ENCODE peak calls at places on chromosomes 16 and 17, in six cellular contexts. One of them, this sample, is unnamed. For H3K9me2, the result is how much of the 10 kb centered on the place peaks cover.

GRCh38 chr16:80198265-80198994 is 342.4 kb upstream of the DYNLRB2 start:
- DNase-seq in GM23248: peak
- DNase-seq in SK-N-SH: no peak
- DNase-seq in PC-3: peak
- DNase-seq in HCT116: no peak
- DNase-seq in Karpas-422: no peak
- DNase-seq in this sample: no peak

GRCh38 chr17:1727876-1728630 is 3.5 kb downstream of the WDR81 start:
- DNase-seq in GM23248: no peak
- DNase-seq in SK-N-SH: peak
- DNase-seq in PC-3: no peak
- DNase-seq in HCT116: no peak
- DNase-seq in Karpas-422: peak
- DNase-seq in this sample: no peak

GRCh38 chr16:30757316-30757715 is 4.5 kb downstream of the CFAP119 start:
- DNase-seq in GM23248: no peak
- DNase-seq in SK-N-SH: no peak
- DNase-seq in PC-3: no peak
- DNase-seq in HCT116: no peak
- DNase-seq in Karpas-422: no peak
- DNase-seq in this sample: no peak

GRCh38 chr16:21338537-21339268 is 60.6 kb upstream of the CRYM start:
- DNase-seq in GM23248: no peak
- DNase-seq in SK-N-SH: no peak
- DNase-seq in PC-3: no peak
- DNase-seq in HCT116: no peak
- DNase-seq in Karpas-422: no peak
- DNase-seq in this sample: peak

GRCh38 chr17:4998666-4999428 is 1.1 kb downstream of the KIF1C start:
- DNase-seq in GM23248: peak
- DNase-seq in SK-N-SH: no peak
- DNase-seq in PC-3: peak
- DNase-seq in HCT116: no peak
- DNase-seq in Karpas-422: peak
- DNase-seq in this sample: no peak

GRCh38 chr17:79749958-79750357 is 19.2 kb downstream of the ENPP7 start:
- DNase-seq in GM23248: no peak
- DNase-seq in SK-N-SH: no peak
- DNase-seq in PC-3: no peak
- DNase-seq in HCT116: no peak
- DNase-seq in Karpas-422: no peak
- DNase-seq in this sample: no peak

GRCh38 chr17:82623707-82624106 is 24.5 kb downstream of the WDR45B start:
- DNase-seq in GM23248: no peak
- DNase-seq in SK-N-SH: no peak
- DNase-seq in PC-3: no peak
- DNase-seq in HCT116: no peak
- DNase-seq in Karpas-422: no peak
- DNase-seq in this sample: no peak

GRCh38 chr16:49158029-49158642 is 123.5 kb downstream of the CBLN1 start:
- DNase-seq in GM23248: peak
- DNase-seq in SK-N-SH: no peak
- DNase-seq in PC-3: peak
- DNase-seq in HCT116: peak
- DNase-seq in Karpas-422: peak
- DNase-seq in this sample: peak

GRCh38 chr16:89921699-89922476 is 1.3 kb upstream of the TUBB3 start:
- DNase-seq in GM23248: peak
- DNase-seq in SK-N-SH: peak
- DNase-seq in PC-3: peak
- DNase-seq in HCT116: peak
- DNase-seq in Karpas-422: no peak
- DNase-seq in this sample: no peak

GRCh38 chr17:21034350-21035235 is 8.2 kb downstream of the USP22 start:
- DNase-seq in GM23248: peak
- DNase-seq in SK-N-SH: no peak
- DNase-seq in PC-3: no peak
- DNase-seq in HCT116: no peak
- DNase-seq in Karpas-422: no peak
- DNase-seq in this sample: peak

GRCh38 chr17:57636274-57636673 is 108.8 kb downstream of the CCDC182 start:
- DNase-seq in GM23248: no peak
- DNase-seq in SK-N-SH: no peak
- DNase-seq in PC-3: no peak
- DNase-seq in HCT116: no peak
- DNase-seq in Karpas-422: no peak
- DNase-seq in this sample: no peak

GRCh38 chr17:72308744-72309395 is 188.1 kb downstream of the SOX9 start:
- DNase-seq in GM23248: no peak
- DNase-seq in SK-N-SH: no peak
- DNase-seq in PC-3: peak
- DNase-seq in HCT116: no peak
- DNase-seq in Karpas-422: no peak
- DNase-seq in this sample: no peak

GRCh38 chr17:63500548-63501390 is 22.4 kb upstream of the KCNH6 start:
- DNase-seq in GM23248: no peak
- DNase-seq in SK-N-SH: no peak
- DNase-seq in PC-3: no peak
- DNase-seq in HCT116: no peak
- DNase-seq in Karpas-422: no peak
- DNase-seq in this sample: no peak

GRCh38 chr16:29664133-29664912 is 1.3 kb downstream of the SPN start:
- DNase-seq in GM23248: no peak
- DNase-seq in SK-N-SH: no peak
- DNase-seq in PC-3: no peak
- DNase-seq in HCT116: no peak
- DNase-seq in Karpas-422: peak
- DNase-seq in this sample: no peak
- H3K9ac ChIP-seq in GM23248: no peak
- H3K9ac ChIP-seq in SK-N-SH: no peak
- H3K9ac ChIP-seq in PC-3: no peak
- H3K9ac ChIP-seq in HCT116: no peak
- H3K9ac ChIP-seq in Karpas-422: peak
- H3K9ac ChIP-seq in this sample: no peak

DNA sequence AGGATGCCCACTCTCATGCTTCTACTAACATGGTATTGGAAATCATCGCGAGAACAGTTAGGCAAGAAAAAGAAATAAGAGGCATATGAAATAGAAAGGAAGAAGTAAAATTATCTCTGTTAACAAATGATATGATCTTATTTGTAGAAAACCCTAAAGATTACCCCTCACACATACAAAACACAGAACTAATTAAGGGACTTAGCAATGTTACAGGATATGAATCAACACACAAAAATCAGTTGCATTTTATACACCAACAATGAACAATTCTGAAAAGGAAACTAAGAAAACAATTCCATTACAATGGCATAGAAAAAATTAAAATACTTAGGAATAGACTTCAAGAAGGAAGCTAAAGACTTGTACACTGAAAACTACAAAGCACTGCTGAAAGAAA is 2.7 kb upstream of the CAPNS2 start:
- DNase-seq in GM23248: peak
- DNase-seq in SK-N-SH: no peak
- DNase-seq in PC-3: no peak
- DNase-seq in HCT116: no peak
- DNase-seq in Karpas-422: no peak
- DNase-seq in this sample: no peak
- H3K9me2 ChIP-seq in GM23248: under half
- H3K9me2 ChIP-seq in SK-N-SH: under half
- H3K9me2 ChIP-seq in PC-3: under half
- H3K9me2 ChIP-seq in HCT116: under half
- H3K9me2 ChIP-seq in Karpas-422: under half
- H3K9me2 ChIP-seq in this sample: under half

GRCh38 chr17:40820228-40820838 is 2.1 kb downstream of the KRT10 start:
- DNase-seq in GM23248: peak
- DNase-seq in SK-N-SH: no peak
- DNase-seq in PC-3: no peak
- DNase-seq in HCT116: no peak
- DNase-seq in Karpas-422: no peak
- DNase-seq in this sample: no peak
- H3K9ac ChIP-seq in GM23248: peak
- H3K9ac ChIP-seq in SK-N-SH: no peak
- H3K9ac ChIP-seq in PC-3: no peak
- H3K9ac ChIP-seq in HCT116: peak
- H3K9ac ChIP-seq in Karpas-422: peak
- H3K9ac ChIP-seq in this sample: no peak

GRCh38 chr17:49543860-49544259 is 31.8 kb upstream of the NXPH3 start:
- DNase-seq in GM23248: no peak
- DNase-seq in SK-N-SH: no peak
- DNase-seq in PC-3: no peak
- DNase-seq in HCT116: no peak
- DNase-seq in Karpas-422: no peak
- DNase-seq in this sample: no peak
- H3K9me2 ChIP-seq in GM23248: under half
- H3K9me2 ChIP-seq in SK-N-SH: under half
- H3K9me2 ChIP-seq in PC-3: under half
- H3K9me2 ChIP-seq in HCT116: under half
- H3K9me2 ChIP-seq in Karpas-422: under half
- H3K9me2 ChIP-seq in this sample: under half

GRCh38 chr17:40539711-40540411 is 25.4 kb downstream of the CCR7 start:
- DNase-seq in GM23248: no peak
- DNase-seq in SK-N-SH: no peak
- DNase-seq in PC-3: no peak
- DNase-seq in HCT116: no peak
- DNase-seq in Karpas-422: no peak
- DNase-seq in this sample: no peak

GRCh38 chr17:40536731-40537171 is 28.5 kb downstream of the CCR7 start:
- DNase-seq in GM23248: peak
- DNase-seq in SK-N-SH: no peak
- DNase-seq in PC-3: no peak
- DNase-seq in HCT116: no peak
- DNase-seq in Karpas-422: no peak
- DNase-seq in this sample: no peak

GRCh38 chr17:40538936-40539705 is 26.2 kb downstream of the CCR7 start:
- DNase-seq in GM23248: no peak
- DNase-seq in SK-N-SH: no peak
- DNase-seq in PC-3: no peak
- DNase-seq in HCT116: no peak
- DNase-seq in Karpas-422: no peak
- DNase-seq in this sample: no peak

GRCh38 chr17:40535924-40536717 is 29.2 kb downstream of the CCR7 start:
- DNase-seq in GM23248: peak
- DNase-seq in SK-N-SH: no peak
- DNase-seq in PC-3: no peak
- DNase-seq in HCT116: no peak
- DNase-seq in Karpas-422: no peak
- DNase-seq in this sample: no peak

DNA sequence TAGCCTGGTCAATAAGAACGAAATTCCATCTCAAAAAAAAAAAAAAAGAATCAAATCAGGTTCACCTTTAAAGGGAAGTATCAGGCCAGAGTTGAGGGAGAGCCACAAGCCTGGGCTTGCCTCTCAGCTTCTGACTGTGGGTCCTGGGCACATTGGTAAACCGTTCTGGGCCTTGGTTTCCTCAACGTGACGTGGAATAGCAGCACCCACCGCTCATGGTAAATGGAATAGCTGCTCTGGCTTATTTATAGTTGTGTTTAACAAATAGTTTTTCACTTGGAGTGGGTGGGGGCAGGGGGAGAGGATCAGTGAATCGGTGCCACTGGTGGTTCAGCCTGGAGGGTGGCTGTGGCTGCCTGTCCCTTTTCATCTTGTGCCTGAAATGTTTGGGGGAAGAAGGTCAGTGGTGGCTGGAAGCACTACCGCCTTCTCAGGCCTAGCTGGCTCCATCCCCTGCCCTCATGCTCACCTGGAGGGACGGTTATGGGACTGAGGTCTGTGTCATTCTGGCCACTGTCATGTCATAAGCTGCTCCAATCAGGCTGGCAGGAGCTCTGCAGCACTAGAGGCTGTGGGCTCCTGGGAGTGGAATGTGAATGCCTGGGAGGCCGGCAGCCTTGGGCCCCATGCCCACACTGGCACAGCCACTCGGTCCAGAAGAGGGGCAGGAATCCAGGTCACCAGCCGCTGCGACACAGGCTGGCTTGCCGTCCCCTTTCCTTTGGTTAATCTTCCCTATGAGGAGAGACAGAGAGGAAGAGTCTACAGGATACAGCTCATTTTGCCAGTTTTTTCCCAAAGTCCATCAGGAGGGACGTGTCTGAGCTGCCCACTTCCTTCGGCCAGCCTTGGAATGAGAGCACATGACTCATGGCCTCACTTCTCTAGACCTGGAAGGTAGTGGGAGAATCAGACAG is 27.0 kb downstream of the CCR7 start:
- DNase-seq in GM23248: peak
- DNase-seq in SK-N-SH: no peak
- DNase-seq in PC-3: no peak
- DNase-seq in HCT116: no peak
- DNase-seq in Karpas-422: no peak
- DNase-seq in this sample: no peak
- H3K9ac ChIP-seq in GM23248: peak
- H3K9ac ChIP-seq in SK-N-SH: no peak
- H3K9ac ChIP-seq in PC-3: no peak
- H3K9ac ChIP-seq in HCT116: no peak
- H3K9ac ChIP-seq in Karpas-422: no peak
- H3K9ac ChIP-seq in this sample: no peak

This sample was measured in MM.1S.